ENCODE peak calls at places on chromosomes 16 and 17, in six cellular contexts. One of them, this sample, is unnamed.

GRCh38 chr17:5837055-5837491 is 233.1 kb upstream of the WSCD1 start:
- DNase-seq in NCI-H146: peak
- DNase-seq in HuH-7.5: no peak
- DNase-seq in globus pallidus: no peak
- DNase-seq in IMR-90: peak
- DNase-seq in NCI-H2081: no peak
- DNase-seq in this sample: no peak

GRCh38 chr17:3958200-3958599 is 6.0 kb downstream of the ATP2A3 start:
- DNase-seq in NCI-H146: peak
- DNase-seq in HuH-7.5: no peak
- DNase-seq in globus pallidus: no peak
- DNase-seq in IMR-90: no peak
- DNase-seq in NCI-H2081: peak
- DNase-seq in this sample: no peak

GRCh38 chr17:48497103-48497502 is 33.7 kb downstream of the HOXB1 start:
- DNase-seq in NCI-H146: no peak
- DNase-seq in HuH-7.5: no peak
- DNase-seq in globus pallidus: no peak
- DNase-seq in IMR-90: peak
- DNase-seq in NCI-H2081: no peak
- DNase-seq in this sample: peak

GRCh38 chr17:17073627-17074521 is 31.6 kb downstream of the MPRIP start:
- DNase-seq in NCI-H146: no peak
- DNase-seq in HuH-7.5: no peak
- DNase-seq in globus pallidus: no peak
- DNase-seq in IMR-90: peak
- DNase-seq in NCI-H2081: no peak
- DNase-seq in this sample: no peak

GRCh38 chr16:82331974-82332750 is 162.1 kb upstream of the MPHOSPH6 start:
- DNase-seq in NCI-H146: no peak
- DNase-seq in HuH-7.5: no peak
- DNase-seq in globus pallidus: no peak
- DNase-seq in IMR-90: no peak
- DNase-seq in NCI-H2081: peak
- DNase-seq in this sample: no peak

GRCh38 chr17:37160940-37161339 is 212.2 kb downstream of the AATF start:
- DNase-seq in NCI-H146: no peak
- DNase-seq in HuH-7.5: no peak
- DNase-seq in globus pallidus: no peak
- DNase-seq in IMR-90: peak
- DNase-seq in NCI-H2081: no peak
- DNase-seq in this sample: peak

GRCh38 chr17:21742326-21742725 is 50.0 kb downstream of the KCNJ18 start:
- DNase-seq in NCI-H146: no peak
- DNase-seq in HuH-7.5: no peak
- DNase-seq in globus pallidus: no peak
- DNase-seq in IMR-90: no peak
- DNase-seq in NCI-H2081: no peak
- DNase-seq in this sample: no peak

GRCh38 chr17:48510761-48511604 is 19.8 kb downstream of the HOXB1 start:
- DNase-seq in NCI-H146: no peak
- DNase-seq in HuH-7.5: no peak
- DNase-seq in globus pallidus: no peak
- DNase-seq in IMR-90: peak
- DNase-seq in NCI-H2081: no peak
- DNase-seq in this sample: peak

GRCh38 chr17:80055597-80055996 is 19.2 kb downstream of the CCDC40 start:
- DNase-seq in NCI-H146: no peak
- DNase-seq in HuH-7.5: no peak
- DNase-seq in globus pallidus: no peak
- DNase-seq in IMR-90: no peak
- DNase-seq in NCI-H2081: no peak
- DNase-seq in this sample: no peak

GRCh38 chr17:44557653-44558285 is 485 bp downstream of the FZD2 start:
- DNase-seq in NCI-H146: peak
- DNase-seq in HuH-7.5: no peak
- DNase-seq in globus pallidus: no peak
- DNase-seq in IMR-90: peak
- DNase-seq in NCI-H2081: no peak
- DNase-seq in this sample: peak